ENCODE peak calls at places on chromosomes 16 and 17, in eight cellular contexts. J is activated B cell treated with CpG ODN at 0.5 μM for 24 hours, P is H9, F is adrenal gland, Y is GM12865, V is AG04449, E is A549, I is heart left ventricle. T is an unnamed sample.

GRCh38 chr17:36104601-36105000 is 974 bp downstream of the CCL4 start:
- DNase-seq in F (no peak), I (no peak), Y (no peak), P (peak), J (no peak), V (no peak), E (no peak), T (no peak)

GRCh38 chr17:82866521-82867214 is 26.8 kb upstream of the ZNF750 start:
- DNase-seq in E (no peak), J (no peak), I (peak), P (no peak), Y (no peak), V (no peak), F (no peak), T (no peak)

GRCh38 chr17:41575336-41575735 is 3.5 kb upstream of the KRT9 start:
- DNase-seq in F (no peak), J (no peak), V (no peak), I (no peak), P (no peak), Y (no peak), E (no peak), T (no peak)

GRCh38 chr16:48862087-48862532 is 252.1 kb upstream of the N4BP1 start:
- DNase-seq in P (peak), V (no peak), F (no peak), J (no peak), E (no peak), Y (no peak), I (no peak), T (no peak)

GRCh38 chr17:5883775-5884665 is 186.2 kb upstream of the WSCD1 start:
- DNase-seq in Y (no peak), V (no peak), J (no peak), F (no peak), I (no peak), P (peak), E (no peak), T (no peak)

GRCh38 chr16:28910046-28911031 is 14.7 kb downstream of the RABEP2 start:
- DNase-seq in P (no peak), V (no peak), J (no peak), E (no peak), I (no peak), F (no peak), Y (no peak), T (no peak)

GRCh38 chr17:66865151-66865550 is 30.2 kb downstream of the CACNG5 start:
- DNase-seq in E (no peak), P (no peak), Y (no peak), I (no peak), V (no peak), F (no peak), J (no peak), T (no peak)

GRCh38 chr16:68097088-68097487 is 11.9 kb downstream of the NFATC3 start:
- DNase-seq in J (no peak), P (no peak), I (no peak), V (no peak), Y (no peak), F (no peak), E (no peak), T (no peak)

GRCh38 chr16:24748242-24748641 is 18.8 kb downstream of the TNRC6A start:
- DNase-seq in Y (no peak), F (peak), J (no peak), I (peak), P (no peak), V (peak), E (peak), T (no peak)

GRCh38 chr16:11162571-11163268 is 93.3 kb downstream of the SOCS1 start:
- DNase-seq in Y (no peak), I (no peak), P (no peak), V (no peak), F (peak), J (no peak), E (no peak), T (no peak)

GRCh38 chr17:50317121-50317520 is 28.8 kb upstream of the XYLT2 start:
- DNase-seq in E (no peak), J (no peak), P (no peak), V (no peak), Y (no peak), I (no peak), F (no peak), T (no peak)

GRCh38 chr17:78144736-78145641 is 1.2 kb upstream of the C17orf99 start:
- DNase-seq in E (no peak), Y (no peak), F (no peak), P (no peak), J (no peak), I (no peak), V (no peak), T (no peak)

GRCh38 chr17:41492771-41493170 is 3.1 kb upstream of the KRT36 start:
- DNase-seq in I (no peak), P (no peak), J (no peak), F (no peak), V (no peak), Y (no peak), E (no peak), T (no peak)

GRCh38 chr16:57805176-57805575 is 2.9 kb upstream of the KIFC3 start:
- DNase-seq in E (no peak), J (no peak), Y (no peak), P (no peak), F (no peak), I (peak), V (no peak), T (no peak)

DNA sequence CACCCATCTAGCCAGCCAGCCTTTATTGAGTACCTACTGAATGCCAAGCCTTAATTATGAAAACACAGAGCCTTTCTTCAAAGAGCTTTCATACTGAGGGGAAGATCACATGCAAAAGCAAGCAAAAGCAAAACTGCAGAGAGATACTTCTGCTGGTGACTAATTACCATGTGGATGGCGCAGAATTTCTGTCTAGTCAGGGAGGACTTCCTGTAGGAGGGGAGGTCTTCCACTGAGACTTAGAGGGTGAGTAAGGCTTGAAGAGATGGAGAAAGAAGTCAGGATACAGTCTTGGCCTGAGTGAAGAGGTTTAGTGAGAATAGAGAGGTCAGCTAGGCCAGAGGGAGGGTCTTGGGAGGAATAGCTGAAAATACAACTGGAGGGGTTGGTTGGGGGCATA is 53.9 kb upstream of the CCL2 start:
- DNase-seq in J (no peak), V (no peak), F (no peak), E (no peak), Y (peak), P (no peak), I (no peak), T (no peak)
- TF ChIP-seq CTCF in J (no peak), V (no peak), F (no peak), E (no peak), Y (no peak), P (no peak), I (no peak), T (no peak)

GRCh38 chr17:2711608-2712299 is at the start of gene CLUH:
- DNase-seq in J (peak), Y (peak), F (peak), V (peak), P (peak), E (peak), I (peak), T (peak)
- TF ChIP-seq CTCF in J (no peak), Y (no peak), F (no peak), V (no peak), P (no peak), E (no peak), I (no peak), T (no peak)

DNA sequence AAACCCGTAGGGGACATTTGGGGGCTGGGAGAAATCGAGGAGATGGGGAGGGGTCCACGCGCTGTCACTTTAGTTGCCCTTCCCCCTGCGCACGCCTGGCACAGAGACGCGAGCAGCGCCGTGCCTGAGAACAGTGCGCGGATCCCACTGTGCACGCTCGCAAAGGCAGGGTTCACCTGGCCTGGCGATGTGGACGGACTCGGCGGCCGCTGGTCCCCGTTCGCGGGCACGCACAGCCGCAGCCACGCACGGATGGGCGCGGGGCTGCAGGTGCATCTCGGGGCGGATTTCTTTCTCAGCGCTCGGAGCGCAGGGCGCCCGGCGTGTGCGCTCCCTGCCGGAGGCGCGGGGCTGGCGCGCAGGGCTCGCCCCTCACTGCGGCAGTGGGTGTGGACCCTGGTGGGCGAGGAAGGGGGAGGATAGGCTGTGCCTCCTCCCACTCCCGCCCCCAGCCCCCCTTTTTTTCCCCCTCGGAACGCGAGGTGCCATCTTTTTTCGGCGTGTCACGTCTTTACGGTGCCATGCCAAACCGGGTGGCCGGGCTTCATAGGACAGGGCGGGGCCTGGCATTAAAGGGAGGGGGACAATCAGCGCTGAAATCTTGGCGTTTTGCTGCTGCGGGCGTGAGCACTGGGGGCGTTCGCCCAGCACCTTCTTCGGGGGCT is 1.1 kb downstream of the MAPT start:
- DNase-seq in Y (no peak), E (peak), I (peak), F (no peak), J (peak), V (no peak), P (peak), T (no peak)
- TF ChIP-seq CTCF in Y (no peak), E (no peak), I (no peak), F (no peak), J (no peak), V (no peak), P (peak), T (no peak)

DNA sequence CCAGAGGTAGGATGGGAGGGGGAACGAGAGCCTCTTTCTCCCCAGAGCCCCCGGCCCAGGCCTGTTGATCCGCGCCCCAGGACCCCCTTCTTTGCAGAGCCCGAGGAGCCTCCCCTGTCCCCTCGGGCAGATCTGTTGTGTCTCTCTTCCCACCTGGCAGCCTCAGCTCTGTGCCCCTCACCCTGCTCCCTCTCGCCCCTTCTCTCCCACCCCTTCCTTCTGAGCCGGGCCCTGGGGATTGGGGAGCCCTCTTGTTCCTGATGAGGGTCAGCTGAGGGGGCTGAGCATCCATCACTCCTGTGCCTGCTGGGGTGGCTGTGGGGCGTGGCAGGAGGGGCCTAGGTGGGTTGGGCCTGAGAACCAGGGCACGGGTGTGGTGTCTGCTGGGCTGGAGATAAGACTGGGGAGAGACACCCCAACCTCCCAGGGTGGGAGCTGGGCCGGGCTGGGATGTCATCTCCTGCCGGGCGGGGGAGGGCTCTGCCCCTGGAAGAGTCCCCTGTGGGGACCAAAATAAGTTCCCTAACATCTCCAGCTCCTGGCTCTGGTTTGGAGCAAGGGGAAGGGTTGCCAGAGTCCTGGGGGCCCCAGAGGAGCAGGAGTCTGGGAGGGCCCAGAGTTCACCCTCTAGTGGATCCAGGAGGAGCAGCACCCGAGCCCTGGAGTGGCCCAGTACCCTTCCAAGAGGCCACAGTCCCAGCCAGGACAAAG is 65.4 kb downstream of the MRC2 start:
- DNase-seq in V (no peak), Y (peak), F (no peak), I (peak), E (peak), J (no peak), P (peak), T (no peak)
- TF ChIP-seq CTCF in V (peak), Y (peak), F (peak), I (peak), E (peak), J (no peak), P (peak), T (peak)

T was measured in AG09319.